ENCODE peak calls at places on chromosomes 13 and 19, in eight cellular contexts. One of them, this sample, is unnamed. For H3K9me3, the result is how much of the 10 kb centered on the place peaks cover.

GRCh38 chr13:97574926-97575325 is 141.0 kb downstream of the RAP2A start:
- DNase-seq in fibroblast of lung: peak
- DNase-seq in transverse colon: peak
- DNase-seq in pancreas: no peak
- DNase-seq in endodermal cell: peak
- DNase-seq in lower lobe of right lung: no peak
- DNase-seq in CD8-positive, alpha-beta T cell: no peak
- DNase-seq in cardiac muscle cell: peak
- DNase-seq in this sample: peak

GRCh38 chr13:97280478-97280877 is 58.3 kb downstream of the MBNL2 start:
- DNase-seq in fibroblast of lung: no peak
- DNase-seq in transverse colon: no peak
- DNase-seq in pancreas: no peak
- DNase-seq in endodermal cell: no peak
- DNase-seq in lower lobe of right lung: no peak
- DNase-seq in CD8-positive, alpha-beta T cell: no peak
- DNase-seq in cardiac muscle cell: no peak
- DNase-seq in this sample: no peak

GRCh38 chr13:41008349-41008980 is 10.7 kb downstream of the ELF1 start:
- DNase-seq in fibroblast of lung: peak
- DNase-seq in transverse colon: no peak
- DNase-seq in pancreas: no peak
- DNase-seq in endodermal cell: no peak
- DNase-seq in lower lobe of right lung: no peak
- DNase-seq in CD8-positive, alpha-beta T cell: no peak
- DNase-seq in cardiac muscle cell: no peak
- DNase-seq in this sample: no peak

GRCh38 chr13:74450976-74451375 is 316.8 kb upstream of the KLF12 start:
- DNase-seq in fibroblast of lung: peak
- DNase-seq in transverse colon: no peak
- DNase-seq in pancreas: no peak
- DNase-seq in endodermal cell: no peak
- DNase-seq in lower lobe of right lung: no peak
- DNase-seq in CD8-positive, alpha-beta T cell: no peak
- DNase-seq in cardiac muscle cell: no peak
- DNase-seq in this sample: no peak

GRCh38 chr13:77460195-77460594 is 75.3 kb upstream of the SCEL start:
- DNase-seq in fibroblast of lung: peak
- DNase-seq in transverse colon: no peak
- DNase-seq in pancreas: no peak
- DNase-seq in endodermal cell: no peak
- DNase-seq in lower lobe of right lung: peak
- DNase-seq in CD8-positive, alpha-beta T cell: no peak
- DNase-seq in cardiac muscle cell: no peak
- DNase-seq in this sample: peak

GRCh38 chr13:44938854-44939253 is 50.4 kb downstream of the NUFIP1 start:
- DNase-seq in fibroblast of lung: no peak
- DNase-seq in transverse colon: no peak
- DNase-seq in pancreas: no peak
- DNase-seq in endodermal cell: no peak
- DNase-seq in lower lobe of right lung: no peak
- DNase-seq in CD8-positive, alpha-beta T cell: no peak
- DNase-seq in cardiac muscle cell: no peak
- DNase-seq in this sample: no peak

GRCh38 chr13:89740994-89741678 is 1606.4 kb upstream of the MIR17HG start:
- DNase-seq in fibroblast of lung: peak
- DNase-seq in transverse colon: no peak
- DNase-seq in pancreas: peak
- DNase-seq in endodermal cell: no peak
- DNase-seq in lower lobe of right lung: no peak
- DNase-seq in CD8-positive, alpha-beta T cell: no peak
- DNase-seq in cardiac muscle cell: no peak
- DNase-seq in this sample: peak

GRCh38 chr13:32638739-32639138 is 52.5 kb downstream of the PDS5B start:
- DNase-seq in fibroblast of lung: no peak
- DNase-seq in transverse colon: no peak
- DNase-seq in pancreas: no peak
- DNase-seq in endodermal cell: no peak
- DNase-seq in lower lobe of right lung: no peak
- DNase-seq in CD8-positive, alpha-beta T cell: no peak
- DNase-seq in cardiac muscle cell: no peak
- DNase-seq in this sample: no peak

GRCh38 chr13:90454002-90454636 is 893.4 kb upstream of the MIR17HG start:
- DNase-seq in fibroblast of lung: no peak
- DNase-seq in transverse colon: no peak
- DNase-seq in pancreas: no peak
- DNase-seq in endodermal cell: no peak
- DNase-seq in lower lobe of right lung: no peak
- DNase-seq in CD8-positive, alpha-beta T cell: no peak
- DNase-seq in cardiac muscle cell: no peak
- DNase-seq in this sample: no peak

GRCh38 chr13:80469841-80470378 is 129.0 kb upstream of the SPRY2 start:
- DNase-seq in fibroblast of lung: peak
- DNase-seq in transverse colon: peak
- DNase-seq in pancreas: no peak
- DNase-seq in endodermal cell: no peak
- DNase-seq in lower lobe of right lung: no peak
- DNase-seq in CD8-positive, alpha-beta T cell: no peak
- DNase-seq in cardiac muscle cell: no peak
- DNase-seq in this sample: peak

GRCh38 chr19:58346961-58347929 is 6.0 kb downstream of the A1BG start:
- DNase-seq in fibroblast of lung: peak
- DNase-seq in transverse colon: peak
- DNase-seq in pancreas: peak
- DNase-seq in endodermal cell: peak
- DNase-seq in lower lobe of right lung: peak
- DNase-seq in CD8-positive, alpha-beta T cell: peak
- DNase-seq in cardiac muscle cell: peak
- DNase-seq in this sample: peak

GRCh38 chr19:10876459-10877240 is 5.3 kb downstream of the CARM1 start:
- DNase-seq in fibroblast of lung: no peak
- DNase-seq in transverse colon: peak
- DNase-seq in pancreas: no peak
- DNase-seq in endodermal cell: peak
- DNase-seq in lower lobe of right lung: no peak
- DNase-seq in CD8-positive, alpha-beta T cell: no peak
- DNase-seq in cardiac muscle cell: no peak
- DNase-seq in this sample: peak

GRCh38 chr13:91375119-91375729 is 23.2 kb upstream of the GPC5 start:
- DNase-seq in fibroblast of lung: peak
- DNase-seq in transverse colon: no peak
- DNase-seq in pancreas: no peak
- DNase-seq in endodermal cell: no peak
- DNase-seq in lower lobe of right lung: no peak
- DNase-seq in CD8-positive, alpha-beta T cell: no peak
- DNase-seq in cardiac muscle cell: no peak
- DNase-seq in this sample: no peak

GRCh38 chr13:94119360-94119936 is 360.0 kb downstream of the DCT start:
- DNase-seq in fibroblast of lung: no peak
- DNase-seq in transverse colon: peak
- DNase-seq in pancreas: no peak
- DNase-seq in endodermal cell: no peak
- DNase-seq in lower lobe of right lung: peak
- DNase-seq in CD8-positive, alpha-beta T cell: no peak
- DNase-seq in cardiac muscle cell: peak
- DNase-seq in this sample: no peak

GRCh38 chr13:32791545-32792172 is 205.4 kb downstream of the PDS5B start:
- DNase-seq in fibroblast of lung: no peak
- DNase-seq in transverse colon: no peak
- DNase-seq in pancreas: no peak
- DNase-seq in endodermal cell: no peak
- DNase-seq in lower lobe of right lung: no peak
- DNase-seq in CD8-positive, alpha-beta T cell: peak
- DNase-seq in cardiac muscle cell: no peak
- DNase-seq in this sample: no peak

GRCh38 chr19:49888478-49888901 is 8.2 kb downstream of the IL4I1 start:
- DNase-seq in fibroblast of lung: no peak
- DNase-seq in transverse colon: no peak
- DNase-seq in pancreas: no peak
- DNase-seq in endodermal cell: no peak
- DNase-seq in lower lobe of right lung: no peak
- DNase-seq in CD8-positive, alpha-beta T cell: no peak
- DNase-seq in cardiac muscle cell: no peak
- DNase-seq in this sample: peak

GRCh38 chr19:10780368-10780767 is 55.6 kb downstream of the TMED1 start:
- DNase-seq in fibroblast of lung: peak
- DNase-seq in transverse colon: peak
- DNase-seq in pancreas: no peak
- DNase-seq in endodermal cell: no peak
- DNase-seq in lower lobe of right lung: peak
- DNase-seq in CD8-positive, alpha-beta T cell: no peak
- DNase-seq in cardiac muscle cell: no peak
- DNase-seq in this sample: no peak

GRCh38 chr19:33302974-33303790 is 848 bp upstream of the CEBPA start:
- DNase-seq in fibroblast of lung: peak
- DNase-seq in transverse colon: peak
- DNase-seq in pancreas: peak
- DNase-seq in endodermal cell: peak
- DNase-seq in lower lobe of right lung: peak
- DNase-seq in CD8-positive, alpha-beta T cell: no peak
- DNase-seq in cardiac muscle cell: peak
- DNase-seq in this sample: peak

GRCh38 chr13:33838567-33839131 is 20.7 kb downstream of the RFC3 start:
- DNase-seq in fibroblast of lung: peak
- DNase-seq in transverse colon: no peak
- DNase-seq in pancreas: no peak
- DNase-seq in endodermal cell: no peak
- DNase-seq in lower lobe of right lung: no peak
- DNase-seq in CD8-positive, alpha-beta T cell: no peak
- DNase-seq in cardiac muscle cell: no peak
- DNase-seq in this sample: no peak

GRCh38 chr13:112806761-112807652 is 117.2 kb downstream of the ATP11A start:
- DNase-seq in fibroblast of lung: peak
- DNase-seq in transverse colon: no peak
- DNase-seq in pancreas: no peak
- DNase-seq in endodermal cell: no peak
- DNase-seq in lower lobe of right lung: no peak
- DNase-seq in CD8-positive, alpha-beta T cell: no peak
- DNase-seq in cardiac muscle cell: no peak
- DNase-seq in this sample: no peak

GRCh38 chr19:9348671-9349070 is 14.1 kb upstream of the ZNF177 start:
- DNase-seq in fibroblast of lung: no peak
- DNase-seq in transverse colon: no peak
- DNase-seq in pancreas: no peak
- DNase-seq in endodermal cell: no peak
- DNase-seq in lower lobe of right lung: no peak
- DNase-seq in CD8-positive, alpha-beta T cell: no peak
- DNase-seq in cardiac muscle cell: no peak
- DNase-seq in this sample: no peak
- H3K9me3 ChIP-seq in fibroblast of lung: under half
- H3K9me3 ChIP-seq in transverse colon: half or more
- H3K9me3 ChIP-seq in pancreas: under half
- H3K9me3 ChIP-seq in endodermal cell: half or more
- H3K9me3 ChIP-seq in lower lobe of right lung: half or more
- H3K9me3 ChIP-seq in CD8-positive, alpha-beta T cell: under half
- H3K9me3 ChIP-seq in cardiac muscle cell: under half
- H3K9me3 ChIP-seq in this sample: under half

DNA sequence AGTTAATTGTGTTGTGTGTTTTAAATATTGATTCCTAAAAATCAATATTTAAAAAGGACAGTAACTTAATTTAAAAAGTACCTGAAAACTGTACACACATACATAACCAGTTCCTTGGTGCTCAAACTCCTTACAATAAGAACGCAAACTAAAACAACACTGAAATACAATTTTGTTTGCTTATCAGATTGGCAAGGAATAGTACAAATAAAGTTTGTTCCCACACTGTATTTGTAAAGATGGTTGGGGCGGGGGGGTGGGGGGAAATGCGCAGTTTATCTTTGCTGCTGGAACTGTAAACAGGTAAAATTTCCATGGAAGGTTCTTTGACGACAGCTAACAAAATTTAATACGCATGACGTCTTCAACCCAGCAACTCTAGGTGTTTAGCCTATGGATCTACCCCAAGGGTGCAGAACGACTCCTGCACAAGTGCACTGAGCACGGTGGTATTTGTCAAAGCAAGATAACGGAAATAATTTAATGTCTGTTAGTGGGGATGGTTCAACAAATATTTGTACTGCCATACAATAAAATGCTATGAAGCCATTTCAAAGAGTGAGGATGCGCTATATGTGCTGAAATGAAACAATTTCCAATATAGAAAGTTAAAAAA is 96.5 kb downstream of the ING1 start:
- DNase-seq in fibroblast of lung: no peak
- DNase-seq in transverse colon: no peak
- DNase-seq in pancreas: no peak
- DNase-seq in endodermal cell: no peak
- DNase-seq in lower lobe of right lung: no peak
- DNase-seq in CD8-positive, alpha-beta T cell: no peak
- DNase-seq in cardiac muscle cell: no peak
- DNase-seq in this sample: no peak
- H3K27ac ChIP-seq in fibroblast of lung: no peak
- H3K27ac ChIP-seq in transverse colon: no peak
- H3K27ac ChIP-seq in pancreas: no peak
- H3K27ac ChIP-seq in endodermal cell: no peak
- H3K27ac ChIP-seq in lower lobe of right lung: no peak
- H3K27ac ChIP-seq in CD8-positive, alpha-beta T cell: no peak
- H3K27ac ChIP-seq in cardiac muscle cell: no peak
- H3K27ac ChIP-seq in this sample: no peak

DNA sequence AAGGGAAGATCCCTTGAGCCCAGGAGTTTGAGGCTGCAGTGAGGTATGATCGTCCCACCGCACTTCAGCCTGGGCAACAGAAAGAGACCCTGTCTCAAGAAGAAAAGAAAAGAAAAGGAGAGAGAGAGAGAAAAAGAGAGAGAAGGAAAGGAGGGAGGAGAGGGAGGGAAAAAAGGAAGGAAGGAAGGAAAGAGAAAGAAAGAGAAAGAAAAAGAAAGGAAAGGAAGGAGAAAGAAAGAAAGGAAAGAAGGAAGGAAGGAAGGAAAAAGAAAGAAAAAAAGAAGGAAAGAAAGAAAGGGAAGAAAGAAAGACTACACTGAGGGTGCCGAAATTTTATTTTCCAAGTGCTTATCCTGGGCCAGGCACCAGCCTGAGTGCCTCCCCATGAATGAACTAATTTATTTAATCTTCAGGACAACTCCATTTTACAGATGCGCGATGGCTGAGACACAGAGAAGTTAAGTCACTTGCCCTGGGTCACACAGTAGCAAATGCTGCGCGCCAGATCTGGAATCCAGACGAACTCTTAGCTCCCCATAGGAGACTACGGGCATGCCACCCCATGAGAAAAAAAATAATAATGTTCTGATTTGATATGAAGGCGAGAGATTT is 2.7 kb downstream of the CDC42EP5 start:
- DNase-seq in fibroblast of lung: no peak
- DNase-seq in transverse colon: no peak
- DNase-seq in pancreas: no peak
- DNase-seq in endodermal cell: no peak
- DNase-seq in lower lobe of right lung: no peak
- DNase-seq in CD8-positive, alpha-beta T cell: no peak
- DNase-seq in cardiac muscle cell: no peak
- DNase-seq in this sample: no peak
- H3K9me3 ChIP-seq in fibroblast of lung: under half
- H3K9me3 ChIP-seq in transverse colon: under half
- H3K9me3 ChIP-seq in pancreas: under half
- H3K9me3 ChIP-seq in endodermal cell: under half
- H3K9me3 ChIP-seq in lower lobe of right lung: under half
- H3K9me3 ChIP-seq in CD8-positive, alpha-beta T cell: under half
- H3K9me3 ChIP-seq in cardiac muscle cell: under half
- H3K9me3 ChIP-seq in this sample: under half

GRCh38 chr13:24071016-24071415 is 89.5 kb upstream of the SPATA13 start:
- DNase-seq in fibroblast of lung: no peak
- DNase-seq in transverse colon: no peak
- DNase-seq in pancreas: no peak
- DNase-seq in endodermal cell: peak
- DNase-seq in lower lobe of right lung: no peak
- DNase-seq in CD8-positive, alpha-beta T cell: no peak
- DNase-seq in cardiac muscle cell: no peak
- DNase-seq in this sample: no peak
- H3K27ac ChIP-seq in fibroblast of lung: no peak
- H3K27ac ChIP-seq in transverse colon: no peak
- H3K27ac ChIP-seq in pancreas: no peak
- H3K27ac ChIP-seq in endodermal cell: no peak
- H3K27ac ChIP-seq in lower lobe of right lung: peak
- H3K27ac ChIP-seq in CD8-positive, alpha-beta T cell: no peak
- H3K27ac ChIP-seq in cardiac muscle cell: no peak
- H3K27ac ChIP-seq in this sample: peak

This sample was measured in right cardiac atrium.